ENCODE peak calls at places on chromosome 16, in six cellular contexts. C is spleen, G is HCT116, H is A549, E is sigmoid colon, Q is body of pancreas. X is an unnamed sample.

GRCh38 chr16:79613009-79613408 is 12.5 kb upstream of the MAF start:
- DNase-seq in C (no peak), H (no peak), Q (no peak), G (no peak), E (no peak), X (no peak)

GRCh38 chr16:29784901-29785500 is 5.5 kb upstream of the KIF22 start:
- DNase-seq in E (peak; percentile 84), G (no peak), Q (peak; percentile 70), H (peak; percentile 38), C (peak; percentile 95), X (peak; percentile 95)

GRCh38 chr16:77584205-77584859 is 138.0 kb upstream of the NUDT7 start:
- DNase-seq in G (peak; percentile 46), C (no peak), Q (peak; percentile 50), H (peak; percentile 66), E (no peak), X (no peak)

GRCh38 chr16:64627781-64628180 is 494.1 kb downstream of the CDH11 start:
- DNase-seq in E (no peak), G (no peak), Q (no peak), C (peak; percentile 64), H (no peak), X (peak; percentile 79)

GRCh38 chr16:50323335-50324011 is 45.3 kb downstream of the BRD7 start:
- DNase-seq in E (peak; percentile 73), C (peak; percentile 52), G (peak; percentile 21), Q (no peak), H (peak; percentile 69), X (no peak)

GRCh38 chr16:29804455-29805231 is 1.7 kb upstream of the MAZ start:
- DNase-seq in G (no peak), C (peak; percentile 83), H (no peak), E (peak; percentile 87), Q (peak; percentile 65), X (no peak)

GRCh38 chr16:13926507-13926906 is 6.6 kb downstream of the ERCC4 start:
- DNase-seq in H (no peak), C (no peak), E (no peak), G (no peak), Q (no peak), X (no peak)

GRCh38 chr16:28217326-28217725 is 5.6 kb upstream of the XPO6 start:
- DNase-seq in G (no peak), Q (no peak), E (no peak), C (no peak), H (peak; percentile 39), X (no peak)

GRCh38 chr16:54930034-54930938 is at the start of gene IRX5:
- DNase-seq in C (peak; percentile 86), H (peak; percentile 96), G (peak; percentile 63), Q (peak; percentile 82), E (peak; percentile 83), X (peak; percentile 98)

GRCh38 chr16:84751947-84752346 is 52.1 kb downstream of the USP10 start:
- DNase-seq in C (no peak), G (no peak), H (no peak), Q (no peak), E (no peak), X (no peak)

GRCh38 chr16:27463741-27464662 is 62.0 kb downstream of the IL21R start:
- DNase-seq in G (no peak), Q (no peak), H (no peak), E (no peak), C (peak; percentile 79), X (no peak)

GRCh38 chr16:82091225-82091624 is 56.2 kb downstream of the HSD17B2 start:
- DNase-seq in C (no peak), G (no peak), Q (no peak), H (no peak), E (no peak), X (no peak)

GRCh38 chr16:56370836-56371235 is 54.5 kb downstream of the AMFR start:
- DNase-seq in G (no peak), E (no peak), Q (peak; percentile 66), H (peak; percentile 53), C (no peak), X (no peak)

GRCh38 chr16:59192551-59193199 is 458.6 kb upstream of the GOT2 start:
- DNase-seq in H (peak; percentile 42), G (no peak), Q (no peak), E (no peak), C (no peak), X (no peak)

GRCh38 chr16:46974352-46974751 is 878 bp upstream of the DNAJA2 start:
- DNase-seq in Q (no peak), C (no peak), G (no peak), H (peak; percentile 47), E (no peak), X (no peak)

GRCh38 chr16:77679901-77680300 is 42.4 kb upstream of the NUDT7 start:
- DNase-seq in Q (no peak), H (peak; percentile 14), C (no peak), E (no peak), G (peak; percentile 8), X (no peak)

GRCh38 chr16:86952769-86953168 is 364.4 kb downstream of the C16orf95 start:
- DNase-seq in C (no peak), H (no peak), E (no peak), G (no peak), Q (no peak), X (no peak)

GRCh38 chr16:29306953-29307597 is 99.4 kb downstream of the NPIPB11 start:
- DNase-seq in E (peak; percentile 53), G (no peak), Q (no peak), H (no peak), C (no peak), X (no peak)

GRCh38 chr16:87464691-87465300 is 28.0 kb downstream of the ZCCHC14 start:
- DNase-seq in E (peak; percentile 94), H (no peak), C (no peak), G (no peak), Q (peak; percentile 77), X (peak; percentile 95)

GRCh38 chr16:28927815-28928214 is 2.8 kb upstream of the RABEP2 start:
- DNase-seq in Q (no peak), G (no peak), C (no peak), H (no peak), E (no peak), X (no peak)

GRCh38 chr16:75464130-75464918 is at the start of gene TMEM170A:
- DNase-seq in C (peak; percentile 100), E (peak; percentile 100), Q (peak; percentile 100), G (peak; percentile 96), H (peak; percentile 99), X (peak; percentile 100)
- TF ChIP-seq POLR2A in C (peak; percentile 88), E (peak; percentile 94), Q (peak; percentile 98), G (peak; percentile 83), H (peak; percentile 98), X (no peak)

GRCh38 chr16:22193134-22193411 is 13.0 kb upstream of the EEF2K start:
- DNase-seq in C (no peak), E (no peak), G (no peak), Q (no peak), H (no peak), X (no peak)

GRCh38 chr16:22191089-22191965 is 14.8 kb upstream of the EEF2K start:
- DNase-seq in G (peak; percentile 92), E (peak; percentile 100), C (peak; percentile 100), H (peak; percentile 97), Q (peak; percentile 99), X (peak; percentile 100)

GRCh38 chr16:22190169-22191088 is 15.6 kb upstream of the EEF2K start:
- DNase-seq in H (peak; percentile 100), Q (peak; percentile 100), E (peak; percentile 100), C (peak; percentile 100), G (peak; percentile 99), X (peak; percentile 100)

GRCh38 chr16:22191966-22192260 is 14.2 kb upstream of the EEF2K start:
- DNase-seq in Q (peak; percentile 34), H (no peak), C (no peak), E (no peak), G (no peak), X (no peak)

GRCh38 chr16:22192261-22193133 is 13.6 kb upstream of the EEF2K start:
- DNase-seq in C (peak; percentile 90), Q (peak; percentile 69), H (no peak), E (peak; percentile 96), G (no peak), X (peak; percentile 97)
- H3K4me3 ChIP-seq in C (peak overlapping the region; percentile 34), Q (no peak overlapping the region), H (no peak overlapping the region), E (peak overlapping the region; percentile 52), G (no peak overlapping the region), X (no peak overlapping the region)

DNA sequence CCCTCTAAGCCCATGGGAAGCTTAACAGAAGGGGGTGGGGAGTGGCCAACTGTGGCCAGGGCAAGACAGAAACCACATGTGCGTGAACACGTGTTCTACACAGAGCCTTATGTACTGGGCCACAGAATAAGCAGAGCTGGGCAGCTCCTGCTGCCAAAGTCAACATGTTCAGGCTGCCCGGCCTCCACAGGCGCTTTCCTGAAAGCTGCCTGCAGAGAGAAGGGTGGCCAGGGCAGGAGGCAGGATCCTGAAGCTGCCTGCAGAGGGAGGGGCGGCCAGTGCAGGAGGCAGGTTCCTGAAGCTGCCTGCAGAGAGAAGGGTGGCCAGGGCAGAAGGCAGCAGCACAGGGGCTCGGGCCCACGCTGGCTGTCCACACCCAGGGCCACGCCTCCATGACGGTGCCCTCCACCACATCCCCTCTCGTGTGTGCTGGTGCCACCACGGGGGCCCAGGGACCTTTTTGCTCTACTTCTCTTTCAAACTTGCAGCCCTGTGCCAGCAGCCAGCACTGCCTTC is 79.5 kb downstream of the ANKRD11 start:
- DNase-seq in E (peak; percentile 78), C (no peak), H (no peak), Q (peak; percentile 97), G (no peak), X (no peak)
- TF ChIP-seq CTCF in E (no peak), C (no peak), H (no peak), Q (no peak), G (no peak), X (no peak)

GRCh38 chr16:66606000-66606751 is 1.7 kb downstream of the CMTM3 start:
- DNase-seq in C (peak; percentile 71), G (no peak), H (no peak), Q (no peak), E (no peak), X (no peak)

GRCh38 chr16:66601471-66601870 is 3.0 kb upstream of the CMTM3 start:
- DNase-seq in Q (no peak), H (no peak), C (peak; percentile 54), G (no peak), E (no peak), X (no peak)

GRCh38 chr16:66605177-66605999 is 884 bp downstream of the CMTM3 start:
- DNase-seq in H (peak; percentile 32), Q (no peak), E (peak; percentile 83), C (peak; percentile 94), G (no peak), X (no peak)

GRCh38 chr16:66603537-66604375 is 748 bp upstream of the CMTM3 start:
- DNase-seq in E (peak; percentile 86), C (peak; percentile 92), Q (no peak), H (peak; percentile 87), G (no peak), X (peak; percentile 47)

DNA sequence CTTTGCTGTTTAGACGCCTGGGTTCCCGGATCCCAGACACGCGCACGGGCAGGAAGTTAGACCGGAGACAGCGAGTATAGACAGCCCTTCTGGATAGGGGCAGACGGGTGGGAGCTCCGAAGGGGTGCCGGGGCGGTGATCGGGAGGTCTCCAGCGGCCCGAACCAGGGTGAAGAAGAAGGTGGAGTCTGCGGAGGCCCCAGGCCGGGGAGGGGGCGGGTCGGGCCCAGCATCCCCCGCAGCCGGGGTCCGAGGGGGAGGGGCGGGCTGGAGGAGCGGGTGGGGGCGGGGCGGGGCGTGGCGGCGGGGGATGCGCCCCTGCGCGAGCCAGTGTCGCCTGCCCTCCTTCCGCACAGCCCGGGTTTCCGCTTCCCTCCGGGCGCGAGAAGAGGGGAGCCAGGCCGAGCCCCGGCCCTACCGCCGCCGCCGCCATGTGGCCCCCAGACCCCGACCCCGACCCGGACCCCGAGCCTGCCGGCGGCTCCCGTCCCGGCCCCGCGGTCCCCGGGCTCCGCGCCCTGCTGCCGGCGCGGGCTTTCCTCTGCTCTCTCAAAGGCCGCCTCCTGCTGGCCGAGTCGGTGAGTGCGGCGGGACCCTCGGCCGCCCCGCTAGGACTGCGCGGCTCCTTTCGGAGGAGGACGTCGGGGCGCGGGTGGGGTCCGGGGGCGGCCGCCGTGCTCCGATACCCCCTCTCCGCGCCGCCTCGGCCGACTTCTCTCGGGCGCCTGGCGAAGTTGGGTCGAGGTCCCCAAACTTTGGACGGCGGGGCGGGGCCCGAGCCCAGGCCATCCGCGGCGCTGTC is at the start of gene CMTM3:
- DNase-seq in C (peak; percentile 88), E (peak; percentile 80), Q (peak; percentile 48), H (peak; percentile 70), G (peak; percentile 21), X (no peak)
- TF ChIP-seq POLR2A in C (no peak), E (no peak), Q (no peak), H (peak; percentile 44), G (peak; percentile 25), X (no peak)

X was measured in lower leg skin.